ENCODE peak calls at places on chromosomes 16 and 17, in eight cellular contexts. Z is PC-9, T is lower lobe of right lung, H is astrocyte, Y is colonic mucosa, A is Peyer's patch, M is choroid plexus epithelial cell, C is left lung. F is an unnamed sample.

GRCh38 chr17:41082565-41083136 is 1.3 kb upstream of the KRTAP4-7 start:
- DNase-seq in Z (no peak), T (no peak), H (peak; percentile 29), Y (no peak), A (no peak), M (no peak), C (no peak), F (peak; percentile 35)

GRCh38 chr17:35797918-35798317 is 2.5 kb upstream of the MMP28 start:
- DNase-seq in Z (no peak), T (no peak), H (no peak), Y (no peak), A (no peak), M (no peak), C (no peak), F (no peak)

GRCh38 chr16:19005561-19006445 is 22.1 kb downstream of the TMC7 start:
- DNase-seq in Z (peak; percentile 76), T (no peak), H (peak; percentile 18), Y (peak; percentile 89), A (peak; percentile 87), M (no peak), C (no peak), F (peak; percentile 27)

GRCh38 chr16:25256821-25257503 is 683 bp downstream of the ZKSCAN2 start:
- DNase-seq in Z (no peak), T (peak; percentile 47), H (no peak), Y (peak; percentile 24), A (peak; percentile 50), M (peak; percentile 31), C (no peak), F (peak; percentile 15)

GRCh38 chr17:688100-688989 is 26.3 kb downstream of the VPS53 start:
- DNase-seq in Z (no peak), T (no peak), H (no peak), Y (peak; percentile 56), A (no peak), M (peak; percentile 79), C (no peak), F (peak; percentile 41)

GRCh38 chr17:17905036-17905320 is 67.2 kb downstream of the TOM1L2 start:
- DNase-seq in Z (no peak), T (no peak), H (no peak), Y (no peak), A (no peak), M (no peak), C (no peak), F (no peak)

GRCh38 chr17:62854026-62854425 is 45.9 kb upstream of the MARCHF10 start:
- DNase-seq in Z (no peak), T (no peak), H (no peak), Y (no peak), A (no peak), M (no peak), C (no peak), F (no peak)

GRCh38 chr16:85416267-85417109 is 196.6 kb upstream of the GSE1 start:
- DNase-seq in Z (peak; percentile 86), T (peak; percentile 89), H (no peak), Y (peak; percentile 90), A (peak; percentile 78), M (peak; percentile 20), C (peak; percentile 78), F (peak; percentile 15)

GRCh38 chr16:60478810-60479209 is 1557.4 kb downstream of the CDH8 start:
- DNase-seq in Z (no peak), T (no peak), H (no peak), Y (no peak), A (no peak), M (no peak), C (no peak), F (no peak)

GRCh38 chr16:69906838-69907301 is 44.3 kb upstream of the CLEC18A start:
- DNase-seq in Z (no peak), T (no peak), H (peak; percentile 91), Y (no peak), A (no peak), M (peak; percentile 94), C (no peak), F (peak; percentile 96)

GRCh38 chr17:30389755-30390300 is 11.1 kb downstream of the CPD start:
- DNase-seq in Z (no peak), T (no peak), H (no peak), Y (no peak), A (no peak), M (no peak), C (no peak), F (no peak)

GRCh38 chr16:66480265-66481080 is 53.4 kb downstream of the BEAN1 start:
- DNase-seq in Z (peak; percentile 23), T (no peak), H (no peak), Y (no peak), A (peak; percentile 44), M (no peak), C (no peak), F (no peak)

GRCh38 chr17:81401727-81402529 is 6.7 kb downstream of the BAHCC1 start:
- DNase-seq in Z (no peak), T (no peak), H (no peak), Y (peak; percentile 62), A (peak; percentile 66), M (peak; percentile 47), C (no peak), F (no peak)

GRCh38 chr16:87040169-87041117 is 276.7 kb downstream of the C16orf95 start:
- DNase-seq in Z (no peak), T (no peak), H (no peak), Y (no peak), A (no peak), M (no peak), C (no peak), F (no peak)

GRCh38 chr17:61591018-61591417 is at the start of gene NACA2:
- DNase-seq in Z (no peak), T (no peak), H (no peak), Y (no peak), A (no peak), M (no peak), C (no peak), F (no peak)

GRCh38 chr16:27781195-27781524 is 231.2 kb downstream of the KATNIP start:
- DNase-seq in Z (peak; percentile 23), T (no peak), H (peak; percentile 22), Y (no peak), A (no peak), M (peak; percentile 19), C (no peak), F (no peak)

GRCh38 chr16:27778171-27778925 is 228.4 kb downstream of the KATNIP start:
- DNase-seq in Z (no peak), T (no peak), H (no peak), Y (no peak), A (no peak), M (no peak), C (no peak), F (no peak)

GRCh38 chr16:27778926-27779570 is 229.1 kb downstream of the KATNIP start:
- DNase-seq in Z (no peak), T (no peak), H (no peak), Y (no peak), A (no peak), M (no peak), C (no peak), F (no peak)

GRCh38 chr16:27780468-27781194 is 230.7 kb downstream of the KATNIP start:
- DNase-seq in Z (no peak), T (no peak), H (no peak), Y (no peak), A (no peak), M (no peak), C (no peak), F (no peak)

DNA sequence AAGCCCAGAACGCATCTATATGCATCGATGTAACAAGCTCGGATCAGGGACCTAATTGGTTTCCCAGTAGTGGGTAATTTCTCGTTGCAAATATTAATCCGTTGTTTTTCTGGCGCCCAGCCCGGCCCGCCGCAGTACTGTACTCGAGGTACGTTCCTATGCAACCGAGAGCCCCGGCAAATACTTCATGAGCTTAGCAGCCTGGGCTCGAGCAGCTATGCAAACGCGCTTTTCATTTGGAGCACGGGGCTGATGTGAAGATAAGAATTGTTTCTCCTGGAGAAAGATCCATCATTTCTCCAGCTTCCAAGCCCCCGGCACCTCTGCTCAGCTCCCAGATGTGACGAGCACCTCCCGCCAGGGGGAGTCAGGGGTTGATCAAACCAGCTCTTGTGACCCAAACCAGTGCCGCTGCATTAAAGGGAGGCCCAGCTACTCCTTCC is 229.8 kb downstream of the KATNIP start:
- DNase-seq in Z (no peak), T (peak; percentile 66), H (peak; percentile 47), Y (no peak), A (no peak), M (peak; percentile 75), C (peak; percentile 60), F (peak; percentile 46)
- TF ChIP-seq CTCF in Z (no peak), T (peak; percentile 26), H (peak; percentile 59), Y (no peak), A (no peak), M (peak; percentile 77), C (no peak), F (peak; percentile 53)

DNA sequence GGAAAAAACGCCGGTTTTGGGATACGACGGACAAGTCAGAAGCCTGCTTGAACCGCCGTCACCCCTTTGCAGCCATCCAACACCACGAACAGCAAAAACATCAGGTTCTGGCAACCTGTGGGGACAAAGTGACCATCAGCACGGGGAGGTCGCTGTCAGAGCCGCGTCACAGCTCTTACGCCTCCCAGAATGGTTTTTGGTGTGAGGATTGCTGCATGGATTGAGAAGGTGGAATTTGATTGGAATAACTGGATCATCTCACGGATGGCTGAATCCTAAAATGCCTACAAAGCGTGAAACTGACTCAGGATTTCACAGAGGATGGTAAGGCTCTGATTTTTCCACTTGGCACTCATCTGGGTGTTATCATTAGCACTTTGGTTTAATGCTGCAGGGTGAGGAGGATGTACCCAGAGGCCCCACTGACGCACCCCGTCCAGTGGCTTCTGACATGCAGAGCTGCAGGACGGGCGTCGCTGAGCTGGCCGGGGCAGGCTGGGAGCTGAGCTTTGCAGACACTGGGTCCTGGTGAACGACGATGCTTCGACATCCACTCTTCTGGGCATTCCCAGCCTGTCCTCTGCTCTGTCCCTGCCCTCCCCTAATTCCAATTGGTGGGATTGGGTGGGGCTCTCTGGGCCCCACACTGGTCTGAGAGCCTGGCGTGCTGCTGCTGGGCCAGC is 73.4 kb upstream of the CREBBP start:
- DNase-seq in Z (no peak), T (no peak), H (peak; percentile 48), Y (no peak), A (no peak), M (no peak), C (no peak), F (no peak)
- TF ChIP-seq CTCF in Z (no peak), T (no peak), H (no peak), Y (no peak), A (no peak), M (no peak), C (no peak), F (no peak)

GRCh38 chr16:14284930-14285541 is 213.9 kb downstream of the MRTFB start:
- DNase-seq in Z (peak; percentile 79), T (peak; percentile 79), H (peak; percentile 39), Y (no peak), A (no peak), M (peak; percentile 82), C (peak; percentile 71), F (no peak)
- TF ChIP-seq CTCF in Z (peak; percentile 54), T (peak; percentile 38), H (no peak), Y (no peak), A (no peak), M (peak; percentile 59), C (peak; percentile 27), F (peak; percentile 40)

DNA sequence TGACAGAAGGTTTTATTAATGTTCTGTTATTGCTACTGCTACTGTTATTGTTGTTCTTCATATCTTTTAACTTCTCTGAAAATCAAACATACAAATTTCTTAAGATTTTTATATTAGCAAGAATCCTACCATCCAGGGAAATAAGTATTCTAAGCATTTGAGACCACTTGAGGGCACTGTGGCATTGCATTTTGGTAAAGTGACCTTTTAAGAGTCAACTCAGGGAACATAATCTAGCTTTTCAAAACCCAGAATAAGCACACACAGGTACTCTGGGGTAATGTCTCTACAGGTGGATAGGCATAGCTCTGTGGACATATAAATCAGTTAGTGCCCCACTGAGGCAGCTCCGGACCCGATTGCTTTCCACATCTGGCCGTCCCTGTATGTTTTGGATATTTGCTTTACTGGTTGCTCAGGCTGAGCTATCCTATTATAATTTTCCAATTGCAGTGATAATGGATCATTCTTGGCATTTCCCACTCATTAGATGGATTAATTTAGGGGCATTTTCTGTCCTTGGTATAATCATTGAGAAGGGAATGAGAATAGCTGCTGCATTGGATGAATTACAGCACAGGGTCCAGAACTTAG is 1425.1 kb upstream of the CDH8 start:
- DNase-seq in Z (no peak), T (no peak), H (peak; percentile 29), Y (peak; percentile 18), A (peak; percentile 46), M (peak; percentile 62), C (no peak), F (peak; percentile 44)
- TF ChIP-seq CTCF in Z (peak; percentile 49), T (no peak), H (peak; percentile 67), Y (no peak), A (no peak), M (peak; percentile 47), C (no peak), F (peak; percentile 48)

F was measured in IMR-90.